ENCODE peak calls at places on chromosomes 1 and 21, in nine cellular contexts. C is RWPE2; Z is ACHN; F is prostate gland; Y is fibroblast of mammary gland; L is T-helper 1 cell; R is lung microvascular endothelial cell; G is fibroblast of lung; W is stimulated activated CD4-positive, alpha-beta T cell treated with anti-CD3 and anti-CD28 coated beads, Interleukin-12 subunit alpha, Interleukin-12 subunit beta, amount 100 ng/mL, for 48 hours. X is an unnamed sample.

GRCh38 chr1:186819140-186819539 is 9.6 kb upstream of the PLA2G4A start:
- DNase-seq in C (no peak), Z (no peak), F (no peak), Y (peak; percentile 84), L (no peak), R (peak; percentile 6), G (peak; percentile 78), W (no peak), X (no peak)

GRCh38 chr1:155000475-155000724 is 2.2 kb upstream of the ZBTB7B start:
- DNase-seq in C (no peak), Z (no peak), F (peak; percentile 57), Y (no peak), L (no peak), R (no peak), G (no peak), W (no peak), X (no peak)

GRCh38 chr1:23371987-23372386 is 2.4 kb upstream of the ZNF436 start:
- DNase-seq in C (no peak), Z (no peak), F (no peak), Y (peak; percentile 32), L (no peak), R (no peak), G (no peak), W (no peak), X (no peak)

GRCh38 chr1:65147424-65148177 is 402 bp upstream of the AK4 start:
- DNase-seq in C (peak; percentile 62), Z (peak; percentile 49), F (peak; percentile 46), Y (peak; percentile 21), L (no peak), R (peak; percentile 31), G (no peak), W (peak; percentile 51), X (peak; percentile 36)

GRCh38 chr21:24716306-24716918 is 890.9 kb downstream of the MRPL39 start:
- DNase-seq in C (no peak), Z (peak; percentile 42), F (no peak), Y (no peak), L (no peak), R (no peak), G (no peak), W (no peak), X (no peak)

GRCh38 chr1:162701286-162701685 is 69.0 kb downstream of the DDR2 start:
- DNase-seq in C (no peak), Z (no peak), F (no peak), Y (no peak), L (no peak), R (no peak), G (no peak), W (no peak), X (no peak)

GRCh38 chr1:39110325-39110851 is 84.2 kb downstream of the NDUFS5 start:
- DNase-seq in C (no peak), Z (no peak), F (no peak), Y (peak; percentile 96), L (no peak), R (peak; percentile 64), G (peak; percentile 84), W (no peak), X (peak; percentile 77)

GRCh38 chr21:37431243-37431642 is 64.7 kb downstream of the DYRK1A start:
- DNase-seq in C (no peak), Z (no peak), F (no peak), Y (no peak), L (no peak), R (no peak), G (no peak), W (no peak), X (no peak)

GRCh38 chr21:46116846-46117585 is 19.1 kb downstream of the COL6A2 start:
- DNase-seq in C (peak; percentile 56), Z (no peak), F (no peak), Y (peak; percentile 65), L (peak; percentile 9), R (no peak), G (peak; percentile 81), W (no peak), X (no peak)

GRCh38 chr1:83060216-83060615 is 938.7 kb downstream of the TTLL7 start:
- DNase-seq in C (peak; percentile 50), Z (no peak), F (no peak), Y (no peak), L (no peak), R (no peak), G (no peak), W (no peak), X (no peak)

GRCh38 chr1:68375919-68376318 is 73.8 kb downstream of the RPE65 start:
- DNase-seq in C (no peak), Z (no peak), F (no peak), Y (peak; percentile 46), L (no peak), R (no peak), G (no peak), W (no peak), X (no peak)

GRCh38 chr1:201732351-201732750 is 96.6 kb upstream of the IPO9 start:
- DNase-seq in C (no peak), Z (no peak), F (no peak), Y (peak; percentile 72), L (no peak), R (no peak), G (no peak), W (no peak), X (no peak)

GRCh38 chr1:64424412-64424811 is 45.5 kb upstream of the CACHD1 start:
- DNase-seq in C (no peak), Z (no peak), F (no peak), Y (no peak), L (no peak), R (no peak), G (no peak), W (no peak), X (no peak)

GRCh38 chr1:11918779-11919519 is 7.3 kb downstream of the KIAA2013 start:
- DNase-seq in C (no peak), Z (peak; percentile 70), F (peak; percentile 62), Y (peak; percentile 87), L (no peak), R (peak; percentile 86), G (peak; percentile 74), W (no peak), X (no peak)

GRCh38 chr1:5662362-5663126 is 329.7 kb downstream of the NPHP4 start:
- DNase-seq in C (no peak), Z (no peak), F (no peak), Y (no peak), L (no peak), R (no peak), G (no peak), W (no peak), X (no peak)

GRCh38 chr1:41608242-41608641 is 123.8 kb upstream of the EDN2 start:
- DNase-seq in C (no peak), Z (no peak), F (no peak), Y (no peak), L (no peak), R (no peak), G (peak; percentile 12), W (no peak), X (peak; percentile 45)

GRCh38 chr21:25837545-25838263 is 102.9 kb downstream of the GABPA start:
- DNase-seq in C (no peak), Z (no peak), F (no peak), Y (peak; percentile 38), L (no peak), R (peak; percentile 79), G (peak; percentile 90), W (no peak), X (peak; percentile 65)

GRCh38 chr1:179036844-179037465 is 11.3 kb downstream of the FAM20B start:
- DNase-seq in C (no peak), Z (no peak), F (no peak), Y (peak; percentile 64), L (no peak), R (peak; percentile 61), G (no peak), W (no peak), X (no peak)

GRCh38 chr1:69271569-69271968 is 296.2 kb upstream of the LRRC7 start:
- DNase-seq in C (no peak), Z (no peak), F (no peak), Y (no peak), L (no peak), R (no peak), G (no peak), W (no peak), X (no peak)

GRCh38 chr1:12333036-12333785 is 103.4 kb downstream of the VPS13D start:
- DNase-seq in C (no peak), Z (no peak), F (no peak), Y (no peak), L (no peak), R (no peak), G (no peak), W (no peak), X (no peak)